ENCODE peak calls at places on chromosomes 12 and 14, in five cellular contexts. G is Caco-2; H is kidney glomerular epithelial cell; F is activated T-helper 1 cell treated with anti-CD3 and anti-CD28 coated beads, Interleukin-2, amount 50 U/mL, for 16 hours; M is epithelial cell of prostate. J is an unnamed sample.

GRCh38 chr12:64212066-64212746 is 9.9 kb downstream of the KICS2 start:
- DNase-seq in H (no peak), G (no peak), F (no peak), M (no peak), J (no peak)

GRCh38 chr12:102976609-102977280 is 19.3 kb downstream of the ASCL1 start:
- DNase-seq in G (no peak), M (no peak), H (no peak), F (no peak), J (no peak)

GRCh38 chr12:50542448-50542847 is 37.7 kb downstream of the DIP2B start:
- DNase-seq in F (no peak), M (peak; percentile 99), H (peak; percentile 70), G (no peak), J (no peak)

GRCh38 chr14:91380610-91381371 is 36.8 kb downstream of the CCDC88C start:
- DNase-seq in F (no peak), H (no peak), M (no peak), G (no peak), J (peak; percentile 10)

GRCh38 chr12:79555006-79555925 is 135.5 kb downstream of the PAWR start:
- DNase-seq in G (no peak), M (no peak), F (no peak), H (peak; percentile 89), J (no peak)

GRCh38 chr12:85843606-85844325 is 7.6 kb upstream of the RASSF9 start:
- DNase-seq in M (no peak), F (no peak), H (no peak), G (peak; percentile 38), J (no peak)

GRCh38 chr12:112347521-112347920 is 34.7 kb downstream of the HECTD4 start:
- DNase-seq in H (peak; percentile 25), G (no peak), M (no peak), F (no peak), J (no peak)

GRCh38 chr14:83988274-83988673 is 1541.7 kb upstream of the FLRT2 start:
- DNase-seq in G (no peak), H (no peak), M (no peak), F (no peak), J (no peak)

GRCh38 chr12:122106891-122107660 is 28.5 kb downstream of the MLXIP start:
- DNase-seq in M (no peak), H (no peak), G (no peak), F (no peak), J (peak; percentile 81)

GRCh38 chr12:102474438-102475064 is 5.8 kb downstream of the IGF1 start:
- DNase-seq in M (peak; percentile 49), G (no peak), H (peak; percentile 3), F (no peak), J (no peak)

GRCh38 chr14:78399316-78399889 is 229.2 kb downstream of the NRXN3 start:
- DNase-seq in F (no peak), H (peak; percentile 22), M (no peak), G (no peak), J (no peak)

GRCh38 chr14:51454351-51454750 is 197.4 kb upstream of the FRMD6 start:
- DNase-seq in M (no peak), F (no peak), G (no peak), H (no peak), J (no peak)

GRCh38 chr14:54622189-54622958 is 55.4 kb downstream of the SAMD4A start:
- DNase-seq in H (no peak), M (no peak), G (no peak), F (no peak), J (no peak)

GRCh38 chr12:126617312-126617711 is 1552.1 kb downstream of the AACS start:
- DNase-seq in G (no peak), H (no peak), M (no peak), F (no peak), J (no peak)

GRCh38 chr12:46177842-46178608 is 90.8 kb downstream of the SLC38A1 start:
- DNase-seq in F (no peak), H (no peak), M (no peak), G (no peak), J (no peak)

GRCh38 chr14:101843665-101844064 is 82.2 kb downstream of the PPP2R5C start:
- DNase-seq in G (no peak), F (no peak), M (no peak), H (no peak), J (peak; percentile 44)

GRCh38 chr14:67643671-67644070 is 24.0 kb downstream of the ARG2 start:
- DNase-seq in G (no peak), M (no peak), H (no peak), F (no peak), J (no peak)

GRCh38 chr12:43143278-43143677 is 408.7 kb downstream of the ADAMTS20 start:
- DNase-seq in G (no peak), H (no peak), F (no peak), M (no peak), J (no peak)

GRCh38 chr14:95281560-95282176 is 38.0 kb downstream of the CLMN start:
- DNase-seq in G (no peak), H (no peak), F (no peak), M (no peak), J (no peak)

GRCh38 chr14:91354221-91354916 is 63.3 kb downstream of the CCDC88C start:
- DNase-seq in G (no peak), H (no peak), M (no peak), F (no peak), J (no peak)

GRCh38 chr12:124422570-124423523 is 128.0 kb downstream of the RFLNA start:
- DNase-seq in F (no peak), M (peak; percentile 14), G (no peak), H (peak; percentile 79), J (peak; percentile 92)

GRCh38 chr12:62466018-62466595 is 519 bp upstream of the MON2 start:
- DNase-seq in G (no peak), H (peak; percentile 41), M (no peak), F (no peak), J (peak; percentile 42)

GRCh38 chr12:53073881-53074280 is 5.3 kb downstream of the SPRYD3 start:
- DNase-seq in H (no peak), G (no peak), F (no peak), M (no peak), J (no peak)

GRCh38 chr12:109773384-109774011 is 59.7 kb downstream of the TRPV4 start:
- DNase-seq in H (no peak), G (peak; percentile 21), F (no peak), M (no peak), J (peak; percentile 25)

GRCh38 chr12:107616941-107617340 is 68.7 kb upstream of the PWP1 start:
- DNase-seq in G (no peak), F (no peak), H (no peak), M (no peak), J (no peak)

GRCh38 chr14:71399057-71399487 is 491.8 kb downstream of the PCNX1 start:
- DNase-seq in M (no peak), H (no peak), G (no peak), F (no peak), J (no peak)

GRCh38 chr12:30953946-30954766 is 27.6 kb downstream of the TSPAN11 start:
- DNase-seq in G (no peak), F (no peak), H (no peak), M (no peak), J (no peak)

J was measured in transverse colon.